ENCODE peak calls at places on chromosomes 2 and 18, in eight cellular contexts. N is GM12878; V is adipocyte; Z is activated naive CD4-positive, alpha-beta T cell treated with anti-CD3 and anti-CD28 coated beads for 36 hours; A is fibroblast of lung; P is heart left ventricle; W is SJSA1; X is NB4. B is an unnamed sample.

GRCh38 chr18:77207540-77207939 is 42.1 kb upstream of the GALR1 start:
- DNase-seq in N (no peak), V (peak), Z (peak), A (peak), P (peak), W (peak), X (peak), B (peak)

GRCh38 chr2:223668302-223668998 is 66.3 kb upstream of the SCG2 start:
- DNase-seq in N (no peak), V (peak), Z (no peak), A (no peak), P (no peak), W (no peak), X (no peak), B (no peak)

GRCh38 chr2:227460079-227460485 is 11.9 kb upstream of the AGFG1 start:
- DNase-seq in N (no peak), V (no peak), Z (peak), A (peak), P (no peak), W (peak), X (peak), B (peak)

GRCh38 chr2:151900261-151900660 is 72.0 kb upstream of the ARL5A start:
- DNase-seq in N (no peak), V (no peak), Z (no peak), A (no peak), P (no peak), W (no peak), X (no peak), B (no peak)

GRCh38 chr2:236731767-236732580 is 162.3 kb downstream of the ACKR3 start:
- DNase-seq in N (no peak), V (peak), Z (no peak), A (peak), P (no peak), W (no peak), X (peak), B (no peak)

GRCh38 chr2:223692227-223692947 is 90.2 kb upstream of the SCG2 start:
- DNase-seq in N (no peak), V (peak), Z (peak), A (peak), P (no peak), W (peak), X (peak), B (peak)

GRCh38 chr18:25099838-25100393 is 252.1 kb downstream of the ZNF521 start:
- DNase-seq in N (no peak), V (no peak), Z (no peak), A (peak), P (no peak), W (no peak), X (no peak), B (no peak)

GRCh38 chr2:99424391-99424790 is 65.4 kb downstream of the REV1 start:
- DNase-seq in N (no peak), V (no peak), Z (no peak), A (no peak), P (no peak), W (no peak), X (no peak), B (no peak)

GRCh38 chr18:66562279-66562678 is 41.6 kb downstream of the CDH19 start:
- DNase-seq in N (no peak), V (no peak), Z (no peak), A (no peak), P (no peak), W (no peak), X (no peak), B (no peak)

GRCh38 chr2:190467575-190468083 is 59.5 kb downstream of the MFSD6 start:
- DNase-seq in N (no peak), V (peak), Z (no peak), A (peak), P (no peak), W (peak), X (no peak), B (no peak)

GRCh38 chr2:1742300-1742679 is 2.0 kb downstream of the PXDN start:
- DNase-seq in N (no peak), V (no peak), Z (no peak), A (peak), P (no peak), W (no peak), X (peak), B (no peak)

GRCh38 chr2:80054339-80054675 is 250.2 kb downstream of the LRRTM1 start:
- DNase-seq in N (no peak), V (peak), Z (no peak), A (no peak), P (no peak), W (no peak), X (no peak), B (no peak)

GRCh38 chr2:226131299-226131784 is 668.3 kb downstream of the IRS1 start:
- DNase-seq in N (no peak), V (no peak), Z (no peak), A (no peak), P (no peak), W (no peak), X (peak), B (no peak)

GRCh38 chr2:178330175-178331021 is 120.6 kb downstream of the PRKRA start:
- DNase-seq in N (no peak), V (no peak), Z (no peak), A (no peak), P (no peak), W (no peak), X (no peak), B (no peak)

GRCh38 chr18:76573325-76574025 is 78.4 kb upstream of the ZNF516 start:
- DNase-seq in N (no peak), V (peak), Z (no peak), A (peak), P (no peak), W (no peak), X (peak), B (no peak)

GRCh38 chr2:86760371-86760770 is 30.3 kb downstream of the CD8A start:
- DNase-seq in N (no peak), V (no peak), Z (no peak), A (no peak), P (no peak), W (no peak), X (no peak), B (no peak)

GRCh38 chr18:26546170-26546874 is 2.0 kb downstream of the KCTD1 start:
- DNase-seq in N (no peak), V (no peak), Z (no peak), A (peak), P (no peak), W (no peak), X (no peak), B (no peak)